ENCODE peak calls at places on chromosome 15, in seven cellular contexts. One of them, this sample, is unnamed.

GRCh38 chr15:92904832-92905640 is 4.9 kb downstream of the CHD2 start:
- DNase-seq in neuronal stem cell: no peak
- DNase-seq in IMR-90: no peak
- DNase-seq in mesenchymal stem cell: no peak
- DNase-seq in H9: no peak
- DNase-seq in H1: no peak
- DNase-seq in trophoblast cell: peak; percentile 21
- DNase-seq in this sample: no peak

GRCh38 chr15:65355173-65355982 is 22.4 kb downstream of the IGDCC3 start:
- DNase-seq in H1: no peak
- DNase-seq in trophoblast cell: peak; percentile 36
- DNase-seq in neuronal stem cell: peak; percentile 92
- DNase-seq in mesenchymal stem cell: peak; percentile 15
- DNase-seq in IMR-90: no peak
- DNase-seq in H9: peak; percentile 47
- DNase-seq in this sample: peak; percentile 65

GRCh38 chr15:31024330-31024729 is 32.9 kb upstream of the MTMR10 start:
- DNase-seq in IMR-90: peak; percentile 99
- DNase-seq in trophoblast cell: peak; percentile 78
- DNase-seq in mesenchymal stem cell: peak; percentile 53
- DNase-seq in H9: peak; percentile 68
- DNase-seq in H1: peak; percentile 57
- DNase-seq in neuronal stem cell: peak; percentile 36
- DNase-seq in this sample: peak; percentile 97

GRCh38 chr15:95286911-95287769 is 1043.4 kb upstream of the NR2F2 start:
- DNase-seq in trophoblast cell: no peak
- DNase-seq in IMR-90: peak; percentile 44
- DNase-seq in H9: peak; percentile 46
- DNase-seq in H1: no peak
- DNase-seq in mesenchymal stem cell: no peak
- DNase-seq in neuronal stem cell: peak; percentile 92
- DNase-seq in this sample: peak; percentile 76

GRCh38 chr15:78301326-78301725 is 1.9 kb upstream of the SKIC8 start:
- DNase-seq in trophoblast cell: no peak
- DNase-seq in neuronal stem cell: no peak
- DNase-seq in H1: no peak
- DNase-seq in IMR-90: no peak
- DNase-seq in mesenchymal stem cell: peak; percentile 3
- DNase-seq in H9: no peak
- DNase-seq in this sample: no peak

GRCh38 chr15:72785452-72786243 is 2.1 kb upstream of the ADPGK start:
- DNase-seq in mesenchymal stem cell: peak; percentile 81
- DNase-seq in H1: no peak
- DNase-seq in neuronal stem cell: no peak
- DNase-seq in trophoblast cell: no peak
- DNase-seq in H9: no peak
- DNase-seq in IMR-90: peak; percentile 74
- DNase-seq in this sample: no peak

GRCh38 chr15:28260722-28261121 is 61.3 kb downstream of the HERC2 start:
- DNase-seq in trophoblast cell: no peak
- DNase-seq in H1: no peak
- DNase-seq in H9: peak; percentile 45
- DNase-seq in IMR-90: no peak
- DNase-seq in mesenchymal stem cell: no peak
- DNase-seq in neuronal stem cell: no peak
- DNase-seq in this sample: peak; percentile 26

GRCh38 chr15:69749797-69750196 is 297.2 kb downstream of the RPLP1 start:
- DNase-seq in H1: no peak
- DNase-seq in trophoblast cell: no peak
- DNase-seq in IMR-90: no peak
- DNase-seq in H9: no peak
- DNase-seq in neuronal stem cell: no peak
- DNase-seq in mesenchymal stem cell: no peak
- DNase-seq in this sample: no peak

GRCh38 chr15:78811124-78811824 is at the start of gene ADAMTS7:
- DNase-seq in mesenchymal stem cell: peak; percentile 80
- DNase-seq in trophoblast cell: peak; percentile 44
- DNase-seq in neuronal stem cell: peak; percentile 80
- DNase-seq in IMR-90: peak; percentile 71
- DNase-seq in H9: peak; percentile 90
- DNase-seq in H1: peak; percentile 49
- DNase-seq in this sample: peak; percentile 86

GRCh38 chr15:91706366-91707032 is 147.0 kb upstream of the SLCO3A1 start:
- DNase-seq in mesenchymal stem cell: no peak
- DNase-seq in IMR-90: peak; percentile 63
- DNase-seq in trophoblast cell: peak; percentile 86
- DNase-seq in H9: peak; percentile 90
- DNase-seq in H1: peak; percentile 72
- DNase-seq in neuronal stem cell: peak; percentile 80
- DNase-seq in this sample: peak; percentile 98

GRCh38 chr15:31234815-31235214 is 91.8 kb upstream of the KLF13 start:
- DNase-seq in IMR-90: no peak
- DNase-seq in H9: no peak
- DNase-seq in mesenchymal stem cell: no peak
- DNase-seq in H1: no peak
- DNase-seq in trophoblast cell: no peak
- DNase-seq in neuronal stem cell: no peak
- DNase-seq in this sample: no peak

GRCh38 chr15:87661481-87661880 is 595.1 kb downstream of the NTRK3 start:
- DNase-seq in H9: no peak
- DNase-seq in mesenchymal stem cell: no peak
- DNase-seq in IMR-90: no peak
- DNase-seq in neuronal stem cell: no peak
- DNase-seq in trophoblast cell: peak; percentile 52
- DNase-seq in H1: no peak
- DNase-seq in this sample: no peak

GRCh38 chr15:91156175-91156726 is 56.2 kb downstream of the SV2B start:
- DNase-seq in mesenchymal stem cell: no peak
- DNase-seq in IMR-90: no peak
- DNase-seq in neuronal stem cell: no peak
- DNase-seq in H1: no peak
- DNase-seq in H9: no peak
- DNase-seq in trophoblast cell: no peak
- DNase-seq in this sample: no peak

GRCh38 chr15:68416158-68416535 is 15.8 kb downstream of the ITGA11 start:
- DNase-seq in H1: no peak
- DNase-seq in IMR-90: no peak
- DNase-seq in H9: peak; percentile 2
- DNase-seq in trophoblast cell: no peak
- DNase-seq in neuronal stem cell: no peak
- DNase-seq in mesenchymal stem cell: no peak
- DNase-seq in this sample: no peak

GRCh38 chr15:80068578-80068977 is 9.1 kb downstream of the ZFAND6 start:
- DNase-seq in mesenchymal stem cell: no peak
- DNase-seq in H1: no peak
- DNase-seq in neuronal stem cell: no peak
- DNase-seq in IMR-90: peak; percentile 54
- DNase-seq in H9: no peak
- DNase-seq in trophoblast cell: no peak
- DNase-seq in this sample: no peak

GRCh38 chr15:25947336-25948080 is 84.4 kb upstream of the ATP10A start:
- DNase-seq in IMR-90: peak; percentile 29
- DNase-seq in neuronal stem cell: peak; percentile 9
- DNase-seq in trophoblast cell: peak; percentile 55
- DNase-seq in H1: no peak
- DNase-seq in H9: peak; percentile 77
- DNase-seq in mesenchymal stem cell: no peak
- DNase-seq in this sample: peak; percentile 82

GRCh38 chr15:37199546-37199945 is 99.2 kb upstream of the MEIS2 start:
- DNase-seq in H9: no peak
- DNase-seq in trophoblast cell: no peak
- DNase-seq in neuronal stem cell: no peak
- DNase-seq in IMR-90: no peak
- DNase-seq in H1: no peak
- DNase-seq in mesenchymal stem cell: no peak
- DNase-seq in this sample: no peak

GRCh38 chr15:29682361-29682760 is 139.9 kb downstream of the TJP1 start:
- DNase-seq in mesenchymal stem cell: no peak
- DNase-seq in trophoblast cell: no peak
- DNase-seq in neuronal stem cell: no peak
- DNase-seq in H1: no peak
- DNase-seq in IMR-90: no peak
- DNase-seq in H9: no peak
- DNase-seq in this sample: no peak

GRCh38 chr15:68335251-68335650 is 57.7 kb downstream of the FEM1B start:
- DNase-seq in neuronal stem cell: no peak
- DNase-seq in H9: no peak
- DNase-seq in H1: no peak
- DNase-seq in IMR-90: no peak
- DNase-seq in trophoblast cell: no peak
- DNase-seq in mesenchymal stem cell: no peak
- DNase-seq in this sample: no peak

GRCh38 chr15:69045810-69046209 is 31.3 kb downstream of the NOX5 start:
- DNase-seq in neuronal stem cell: no peak
- DNase-seq in H9: no peak
- DNase-seq in trophoblast cell: peak; percentile 72
- DNase-seq in IMR-90: peak; percentile 37
- DNase-seq in mesenchymal stem cell: peak; percentile 52
- DNase-seq in H1: no peak
- DNase-seq in this sample: peak; percentile 45

GRCh38 chr15:40309344-40309862 is 1.7 kb upstream of the PLCB2 start:
- DNase-seq in IMR-90: no peak
- DNase-seq in trophoblast cell: no peak
- DNase-seq in neuronal stem cell: no peak
- DNase-seq in H9: no peak
- DNase-seq in H1: no peak
- DNase-seq in mesenchymal stem cell: no peak
- DNase-seq in this sample: no peak
- H3K27ac ChIP-seq in IMR-90: no peak overlapping the region
- H3K27ac ChIP-seq in trophoblast cell: no peak overlapping the region
- H3K27ac ChIP-seq in neuronal stem cell: no peak overlapping the region
- H3K27ac ChIP-seq in H9: no peak overlapping the region
- H3K27ac ChIP-seq in H1: no peak overlapping the region
- H3K27ac ChIP-seq in mesenchymal stem cell: no peak overlapping the region
- H3K27ac ChIP-seq in this sample: no peak overlapping the region

DNA sequence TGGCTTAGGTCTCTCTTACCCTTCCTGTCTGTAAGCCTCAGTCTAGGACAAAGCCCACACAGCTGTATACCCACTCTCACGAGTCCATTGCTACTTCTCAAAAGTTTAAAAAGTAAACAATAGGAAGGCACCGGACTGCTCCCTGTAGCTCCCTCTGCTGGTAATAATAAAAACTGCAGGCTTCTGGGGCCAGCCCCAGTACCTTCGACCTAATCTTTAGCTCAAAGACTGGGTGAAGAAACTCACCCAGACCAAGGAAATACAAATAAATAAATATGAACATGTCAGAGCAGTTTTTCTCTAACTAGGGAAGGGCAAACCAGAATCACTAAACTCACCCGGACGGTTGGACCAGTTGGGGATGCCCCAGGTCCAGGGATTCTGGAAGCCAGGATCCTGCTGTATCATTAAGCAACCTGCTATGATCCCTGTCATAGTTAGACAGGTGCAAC is 5.0 kb downstream of the FAM219B start:
- DNase-seq in H9: peak; percentile 55
- DNase-seq in mesenchymal stem cell: peak; percentile 67
- DNase-seq in H1: no peak
- DNase-seq in trophoblast cell: peak; percentile 81
- DNase-seq in neuronal stem cell: peak; percentile 57
- DNase-seq in IMR-90: peak; percentile 46
- DNase-seq in this sample: peak; percentile 49
- H3K4me2 ChIP-seq in H9: no peak overlapping the region
- H3K4me2 ChIP-seq in mesenchymal stem cell: no peak overlapping the region
- H3K4me2 ChIP-seq in H1: no peak overlapping the region
- H3K4me2 ChIP-seq in trophoblast cell: no peak overlapping the region
- H3K4me2 ChIP-seq in neuronal stem cell: no peak overlapping the region
- H3K4me2 ChIP-seq in IMR-90: no peak overlapping the region
- H3K4me2 ChIP-seq in this sample: no peak overlapping the region

GRCh38 chr15:85059734-85060133 is 78.1 kb downstream of the PDE8A start:
- DNase-seq in H9: no peak
- DNase-seq in H1: no peak
- DNase-seq in neuronal stem cell: no peak
- DNase-seq in IMR-90: no peak
- DNase-seq in trophoblast cell: no peak
- DNase-seq in mesenchymal stem cell: no peak
- DNase-seq in this sample: no peak
- H3K79me1 ChIP-seq in H9: no peaks in the 10 kb centered on the region
- H3K79me1 ChIP-seq in H1: no peaks in the 10 kb centered on the region
- H3K79me1 ChIP-seq in neuronal stem cell: no peaks in the 10 kb centered on the region
- H3K79me1 ChIP-seq in IMR-90: peaks cover 12% of the 10 kb centered on the region
- H3K79me1 ChIP-seq in trophoblast cell: no peaks in the 10 kb centered on the region
- H3K79me1 ChIP-seq in mesenchymal stem cell: peaks cover 24% of the 10 kb centered on the region
- H3K79me1 ChIP-seq in this sample: no peaks in the 10 kb centered on the region

GRCh38 chr15:81302605-81303204 is 21.2 kb downstream of the STARD5 start:
- DNase-seq in trophoblast cell: no peak
- DNase-seq in neuronal stem cell: no peak
- DNase-seq in H1: no peak
- DNase-seq in IMR-90: no peak
- DNase-seq in mesenchymal stem cell: no peak
- DNase-seq in H9: no peak
- DNase-seq in this sample: no peak

GRCh38 chr15:81304226-81304625 is 19.7 kb downstream of the STARD5 start:
- DNase-seq in IMR-90: peak; percentile 80
- DNase-seq in H9: no peak
- DNase-seq in trophoblast cell: peak; percentile 88
- DNase-seq in H1: no peak
- DNase-seq in mesenchymal stem cell: peak; percentile 82
- DNase-seq in neuronal stem cell: no peak
- DNase-seq in this sample: no peak

GRCh38 chr15:81301815-81302399 is 22.0 kb downstream of the STARD5 start:
- DNase-seq in H9: no peak
- DNase-seq in mesenchymal stem cell: no peak
- DNase-seq in H1: no peak
- DNase-seq in trophoblast cell: peak; percentile 21
- DNase-seq in IMR-90: no peak
- DNase-seq in neuronal stem cell: no peak
- DNase-seq in this sample: no peak

GRCh38 chr15:81301385-81301784 is 22.6 kb downstream of the STARD5 start:
- DNase-seq in trophoblast cell: no peak
- DNase-seq in H9: no peak
- DNase-seq in IMR-90: no peak
- DNase-seq in neuronal stem cell: no peak
- DNase-seq in mesenchymal stem cell: no peak
- DNase-seq in H1: no peak
- DNase-seq in this sample: no peak

DNA sequence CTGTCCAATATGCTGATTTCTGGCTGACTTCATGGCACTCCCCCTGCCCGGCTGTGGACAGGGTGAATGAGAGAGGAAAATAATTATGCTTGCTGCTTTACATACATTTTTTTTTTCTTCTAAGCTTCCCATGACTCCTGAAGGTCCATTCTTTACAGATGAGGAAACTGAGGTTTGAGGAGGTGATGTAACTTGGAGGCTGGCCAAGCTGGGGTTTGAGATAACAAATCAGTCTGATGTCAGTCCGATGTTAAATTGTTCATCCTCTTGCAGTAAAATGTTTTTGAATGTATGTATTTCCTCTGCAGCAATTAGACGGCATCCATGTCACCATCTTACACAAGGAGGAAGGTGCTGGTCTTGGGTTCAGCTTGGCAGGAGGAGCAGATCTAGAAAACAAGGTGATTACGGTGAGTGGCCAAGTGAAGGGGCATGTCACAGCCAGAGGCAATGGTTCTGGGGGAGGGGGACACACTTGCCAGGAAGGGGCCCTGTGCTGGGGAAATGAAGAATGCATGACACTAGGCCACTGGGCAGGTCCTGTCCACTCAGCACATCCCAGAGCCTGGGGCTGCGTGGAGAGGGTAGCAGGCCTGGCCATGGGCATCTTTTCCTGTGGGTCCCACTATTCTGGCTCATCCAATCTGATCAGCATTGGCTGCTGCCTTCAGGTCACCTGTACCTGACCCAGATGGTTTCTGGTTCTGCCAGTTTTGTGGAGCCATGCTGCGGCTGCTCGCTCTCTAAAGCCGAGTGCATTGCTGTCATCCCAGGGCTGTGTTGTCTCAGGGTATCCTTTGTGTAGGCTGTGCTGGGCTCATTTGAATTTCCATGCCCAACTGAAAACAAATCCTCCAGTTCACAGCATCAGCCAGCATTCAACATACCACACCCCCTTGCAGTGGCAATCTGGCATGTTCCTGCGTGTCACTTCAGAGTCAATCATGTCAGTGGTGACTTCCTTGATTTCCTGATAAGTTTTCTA is 20.4 kb downstream of the STARD5 start:
- DNase-seq in mesenchymal stem cell: no peak
- DNase-seq in H1: peak; percentile 19
- DNase-seq in trophoblast cell: peak; percentile 76
- DNase-seq in IMR-90: peak; percentile 18
- DNase-seq in neuronal stem cell: no peak
- DNase-seq in H9: no peak
- DNase-seq in this sample: no peak
- H3K27ac ChIP-seq in mesenchymal stem cell: no peak overlapping the region
- H3K27ac ChIP-seq in H1: no peak overlapping the region
- H3K27ac ChIP-seq in trophoblast cell: peak overlapping the region; percentile 8
- H3K27ac ChIP-seq in IMR-90: no peak overlapping the region
- H3K27ac ChIP-seq in neuronal stem cell: no peak overlapping the region
- H3K27ac ChIP-seq in H9: no peak overlapping the region
- H3K27ac ChIP-seq in this sample: no peak overlapping the region

This sample was measured in mesendoderm.